ENCODE peak calls at places on chromosomes 12 and 14, in five cellular contexts. Y, I, A, P and R are unnamed samples.

GRCh38 chr12:62715086-62715786 is 219.7 kb downstream of the PPM1H start:
- DNase-seq in I (no peak), Y (no peak), A (no peak), P (no peak), R (no peak)

GRCh38 chr12:112854344-112854743 is 52.4 kb upstream of the OAS1 start:
- DNase-seq in P (no peak), Y (no peak), I (no peak), A (no peak), R (no peak)

GRCh38 chr12:51951843-51952722 is 584 bp downstream of the ACVR1B start:
- DNase-seq in Y (peak), I (peak), P (no peak), A (no peak), R (peak)

GRCh38 chr14:61547186-61548121 is 147.9 kb upstream of the HIF1A start:
- DNase-seq in A (peak), I (no peak), P (no peak), Y (peak), R (no peak)

GRCh38 chr12:23098110-23099049 is 473.4 kb downstream of the ETNK1 start:
- DNase-seq in Y (no peak), I (no peak), P (no peak), A (no peak), R (no peak)

GRCh38 chr12:124655317-124656213 is 88.2 kb upstream of the NCOR2 start:
- DNase-seq in Y (peak), P (no peak), I (peak), A (peak), R (no peak)

GRCh38 chr12:12432373-12432772 is 75.5 kb downstream of the BORCS5 start:
- DNase-seq in Y (peak), I (no peak), P (no peak), A (peak), R (no peak)

GRCh38 chr14:78921856-78922255 is 751.7 kb downstream of the NRXN3 start:
- DNase-seq in A (no peak), P (no peak), Y (peak), I (no peak), R (no peak)

GRCh38 chr14:91946313-91947195 is 940 bp downstream of the FBLN5 start:
- DNase-seq in I (no peak), Y (peak), P (no peak), A (no peak), R (no peak)

GRCh38 chr12:41992029-41992428 is 152.6 kb downstream of the GXYLT1 start:
- DNase-seq in A (peak), P (no peak), Y (no peak), I (no peak), R (no peak)

GRCh38 chr12:107670999-107671643 is 14.5 kb upstream of the PWP1 start:
- DNase-seq in P (peak), A (peak), I (peak), Y (peak), R (peak)

GRCh38 chr12:113161415-113162016 is 12.0 kb downstream of the CFAP73 start:
- DNase-seq in A (no peak), P (no peak), Y (no peak), I (peak), R (peak)

GRCh38 chr12:4290011-4290790 is 16.6 kb downstream of the CCND2 start:
- DNase-seq in Y (no peak), P (no peak), I (no peak), A (no peak), R (no peak)

GRCh38 chr14:24938593-24938992 is 111.4 kb downstream of the STXBP6 start:
- DNase-seq in P (no peak), Y (no peak), A (no peak), I (peak), R (no peak)

GRCh38 chr12:34392741-34393085 is 370.4 kb downstream of the ALG10 start:
- DNase-seq in P (no peak), Y (no peak), A (no peak), I (no peak), R (no peak)

GRCh38 chr12:5083955-5084849 is 40.5 kb downstream of the KCNA5 start:
- DNase-seq in Y (peak), A (peak), P (peak), I (peak), R (peak)

GRCh38 chr14:88682495-88683114 is 110.1 kb downstream of the EML5 start:
- DNase-seq in I (peak), P (no peak), A (peak), Y (no peak), R (no peak)

GRCh38 chr12:105292705-105293104 is 37.8 kb upstream of the C12orf75 start:
- DNase-seq in A (no peak), I (no peak), Y (peak), P (no peak), R (no peak)

GRCh38 chr14:94867931-94868597 is 98.2 kb upstream of the GSC start:
- DNase-seq in P (no peak), Y (peak), I (peak), A (peak), R (no peak)

GRCh38 chr14:54002653-54003052 is 46.0 kb upstream of the BMP4 start:
- DNase-seq in P (no peak), Y (peak), I (no peak), A (peak), R (no peak)

GRCh38 chr12:121025442-121026226 is 9.3 kb upstream of the C12orf43 start:
- DNase-seq in I (no peak), A (peak), Y (peak), P (no peak), R (no peak)

GRCh38 chr12:109631236-109632150 is 57.9 kb downstream of the MVK start:
- DNase-seq in A (no peak), I (no peak), P (no peak), Y (no peak), R (no peak)

GRCh38 chr14:50095895-50096294 is 20.5 kb downstream of the VCPKMT start:
- DNase-seq in P (no peak), Y (no peak), I (no peak), A (no peak), R (no peak)

GRCh38 chr12:66636771-66637170 is 42.1 kb downstream of the GRIP1 start:
- DNase-seq in Y (no peak), A (peak), P (no peak), I (no peak), R (no peak)

GRCh38 chr14:50045039-50045711 is 71.2 kb downstream of the VCPKMT start:
- DNase-seq in P (peak), A (peak), I (no peak), Y (peak), R (peak)

GRCh38 chr14:53793790-53794560 is 162.7 kb downstream of the BMP4 start:
- DNase-seq in I (no peak), Y (no peak), P (no peak), A (no peak), R (no peak)

GRCh38 chr14:83356080-83356479 is 1822.4 kb upstream of the SEL1L start:
- DNase-seq in P (no peak), A (no peak), Y (no peak), I (no peak), R (peak)

GRCh38 chr12:7731499-7731898 is 15.7 kb downstream of the CLEC4C start:
- DNase-seq in Y (no peak), A (no peak), I (no peak), P (no peak), R (no peak)

GRCh38 chr12:94405378-94406116 is 54.1 kb downstream of the CEP83 start:
- DNase-seq in P (peak), I (no peak), A (no peak), Y (peak), R (peak)

GRCh38 chr12:10690906-10691305 is 17.1 kb upstream of the STYK1 start:
- DNase-seq in Y (no peak), I (no peak), A (no peak), P (no peak), R (no peak)

GRCh38 chr12:98645572-98646067 is 530 bp downstream of the APAF1 start:
- DNase-seq in A (peak), P (no peak), Y (peak), I (peak), R (peak)

GRCh38 chr12:44859998-44860689 is 16.0 kb downstream of the NELL2 start:
- DNase-seq in A (no peak), P (no peak), Y (no peak), I (no peak), R (no peak)

DNA sequence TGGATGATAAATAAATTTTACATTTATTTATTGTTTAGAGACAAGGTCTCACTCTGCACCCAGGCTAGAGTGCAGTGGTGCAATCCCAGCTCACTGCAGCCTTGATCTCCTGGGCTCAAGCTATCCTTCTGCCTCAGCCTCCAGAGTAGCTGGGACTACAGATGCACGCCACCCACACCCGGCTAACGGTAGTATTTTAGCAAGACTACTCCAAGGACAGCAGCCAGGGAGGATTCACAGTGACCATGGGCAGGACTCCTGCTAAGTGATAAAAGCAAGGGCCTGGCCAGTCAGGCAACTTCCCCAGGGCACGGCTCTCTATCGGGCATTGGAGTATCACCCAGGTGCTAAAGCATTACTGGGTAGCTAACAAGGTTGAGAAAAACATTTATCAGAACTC is 55.4 kb downstream of the ARL6IP4 start:
- DNase-seq in I (no peak), P (no peak), A (no peak), Y (no peak), R (no peak)
- H2AFZ ChIP-seq in I (no peak), P (no peak), A (no peak), Y (no peak), R (no peak)

GRCh38 chr12:3251691-3252090 is 174.5 kb downstream of the TSPAN9 start:
- DNase-seq in P (no peak), Y (no peak), I (no peak), A (no peak), R (no peak)
- TF ChIP-seq EZH2phosphoT487 in P (no peak), Y (no peak), I (no peak), A (no peak), R (no peak)

GRCh38 chr12:67804168-67804567 is 155.6 kb downstream of the DYRK2 start:
- DNase-seq in Y (no peak), P (peak), A (no peak), I (no peak), R (no peak)

GRCh38 chr12:67802723-67803122 is 154.2 kb downstream of the DYRK2 start:
- DNase-seq in I (peak), P (no peak), A (no peak), Y (no peak), R (no peak)

GRCh38 chr12:67807808-67808207 is 159.3 kb downstream of the DYRK2 start:
- DNase-seq in I (no peak), Y (peak), P (no peak), A (no peak), R (no peak)

GRCh38 chr12:67798763-67799162 is 150.2 kb downstream of the DYRK2 start:
- DNase-seq in Y (no peak), A (no peak), P (no peak), I (no peak), R (no peak)

GRCh38 chr12:67803450-67804034 is 155.0 kb downstream of the DYRK2 start:
- DNase-seq in P (no peak), Y (no peak), A (no peak), I (peak), R (no peak)
- H2AFZ ChIP-seq in P (no peak), Y (no peak), A (no peak), I (no peak), R (no peak)

GRCh38 chr12:68336754-68337343 is 4.7 kb upstream of the MDM1 start:
- DNase-seq in A (no peak), I (no peak), Y (no peak), P (no peak), R (no peak)
- TF ChIP-seq EZH2phosphoT487 in A (no peak), I (no peak), Y (no peak), P (no peak), R (no peak)